ENCODE peak calls at places on chromosomes 13 and 19, in nine cellular contexts. W is lower leg skin, G is psoas muscle, J is BE2C, F is heart right ventricle, K is colonic mucosa, P is MCF 10A, C is suprapubic skin, Y is breast epithelium. Z is an unnamed sample.

GRCh38 chr19:35346193-35347052 is 1.3 kb upstream of the FFAR1 start:
- DNase-seq in W (peak; percentile 79), G (no peak), J (no peak), F (no peak), K (peak; percentile 42), P (no peak), C (peak; percentile 48), Y (no peak), Z (peak; percentile 74)

GRCh38 chr13:88736026-88736425 is 1064.9 kb downstream of the SLITRK5 start:
- DNase-seq in W (no peak), G (no peak), J (no peak), F (no peak), K (no peak), P (no peak), C (no peak), Y (no peak), Z (no peak)

GRCh38 chr19:2624537-2625091 is 77.9 kb downstream of the GNG7 start:
- DNase-seq in W (no peak), G (peak; percentile 57), J (peak; percentile 66), F (peak; percentile 64), K (no peak), P (peak; percentile 45), C (no peak), Y (peak; percentile 58), Z (peak; percentile 55)

GRCh38 chr13:60329221-60329983 is 67.6 kb upstream of the TDRD3 start:
- DNase-seq in W (no peak), G (no peak), J (peak; percentile 55), F (no peak), K (peak; percentile 42), P (peak; percentile 53), C (no peak), Y (no peak), Z (peak; percentile 51)

GRCh38 chr19:28288850-28289249 is 924.1 kb downstream of the UQCRFS1 start:
- DNase-seq in W (no peak), G (no peak), J (no peak), F (no peak), K (peak; percentile 44), P (no peak), C (no peak), Y (no peak), Z (no peak)

GRCh38 chr13:99996177-99996705 is 14.7 kb downstream of the ZIC2 start:
- DNase-seq in W (no peak), G (no peak), J (no peak), F (no peak), K (no peak), P (no peak), C (no peak), Y (no peak), Z (peak; percentile 15)

GRCh38 chr19:13461536-13461935 is 44.7 kb downstream of the CACNA1A start:
- DNase-seq in W (no peak), G (no peak), J (no peak), F (no peak), K (no peak), P (no peak), C (no peak), Y (no peak), Z (no peak)

GRCh38 chr19:31304877-31305312 is 44.3 kb downstream of the TSHZ3 start:
- DNase-seq in W (no peak), G (no peak), J (no peak), F (no peak), K (no peak), P (no peak), C (no peak), Y (no peak), Z (no peak)

GRCh38 chr13:19984430-19985218 is 26.1 kb downstream of the ZMYM2 start:
- DNase-seq in W (no peak), G (no peak), J (no peak), F (no peak), K (no peak), P (peak; percentile 38), C (no peak), Y (no peak), Z (peak; percentile 40)

GRCh38 chr13:27789495-27790303 is 2.6 kb upstream of the GSX1 start:
- DNase-seq in W (peak; percentile 82), G (no peak), J (no peak), F (no peak), K (no peak), P (no peak), C (no peak), Y (no peak), Z (peak; percentile 39)

GRCh38 chr19:46704379-46705076 is 12.4 kb downstream of the PRKD2 start:
- DNase-seq in W (peak; percentile 96), G (peak; percentile 76), J (peak; percentile 80), F (peak; percentile 74), K (peak; percentile 88), P (peak; percentile 65), C (peak; percentile 87), Y (peak; percentile 41), Z (peak; percentile 92)

GRCh38 chr13:98225036-98225940 is 48.2 kb upstream of the RNF113B start:
- DNase-seq in W (no peak), G (no peak), J (no peak), F (no peak), K (no peak), P (no peak), C (no peak), Y (no peak), Z (no peak)

GRCh38 chr19:47253467-47253881 is 2.9 kb upstream of the CCDC9 start:
- DNase-seq in W (no peak), G (no peak), J (no peak), F (no peak), K (no peak), P (peak; percentile 88), C (no peak), Y (no peak), Z (no peak)

GRCh38 chr19:45213031-45213430 is 32.2 kb downstream of the EXOC3L2 start:
- DNase-seq in W (no peak), G (no peak), J (no peak), F (no peak), K (no peak), P (no peak), C (no peak), Y (no peak), Z (no peak)

GRCh38 chr13:32165791-32166190 is 134.2 kb downstream of the FRY start:
- DNase-seq in W (no peak), G (no peak), J (no peak), F (peak; percentile 67), K (no peak), P (peak; percentile 25), C (no peak), Y (no peak), Z (no peak)

GRCh38 chr19:28881616-28882015 is 331.3 kb downstream of the UQCRFS1 start:
- DNase-seq in W (no peak), G (no peak), J (no peak), F (no peak), K (no peak), P (no peak), C (no peak), Y (no peak), Z (no peak)

GRCh38 chr13:112213467-112214245 is 146.7 kb downstream of the SOX1 start:
- DNase-seq in W (peak; percentile 66), G (no peak), J (no peak), F (no peak), K (peak; percentile 69), P (no peak), C (no peak), Y (peak; percentile 42), Z (no peak)

GRCh38 chr13:46757640-46758039 is 39.3 kb downstream of the ESD start:
- DNase-seq in W (no peak), G (no peak), J (no peak), F (no peak), K (no peak), P (no peak), C (no peak), Y (no peak), Z (no peak)
- TF ChIP-seq CTCF in W (no peak), G (no peak), J (no peak), F (no peak), K (no peak), P (no peak), C (no peak), Y (no peak), Z (no peak)

GRCh38 chr13:110925023-110925608 is 10.2 kb upstream of the ANKRD10 start:
- DNase-seq in W (no peak), G (no peak), J (no peak), F (no peak), K (no peak), P (no peak), C (no peak), Y (no peak), Z (no peak)
- TF ChIP-seq CTCF in W (no peak), G (peak; percentile 32), J (peak; percentile 56), F (no peak), K (no peak), P (no peak), C (no peak), Y (no peak), Z (no peak)

GRCh38 chr19:15758379-15758778 is 20.6 kb downstream of the OR10H3 start:
- DNase-seq in W (no peak), G (no peak), J (no peak), F (no peak), K (no peak), P (no peak), C (no peak), Y (no peak), Z (no peak)

DNA sequence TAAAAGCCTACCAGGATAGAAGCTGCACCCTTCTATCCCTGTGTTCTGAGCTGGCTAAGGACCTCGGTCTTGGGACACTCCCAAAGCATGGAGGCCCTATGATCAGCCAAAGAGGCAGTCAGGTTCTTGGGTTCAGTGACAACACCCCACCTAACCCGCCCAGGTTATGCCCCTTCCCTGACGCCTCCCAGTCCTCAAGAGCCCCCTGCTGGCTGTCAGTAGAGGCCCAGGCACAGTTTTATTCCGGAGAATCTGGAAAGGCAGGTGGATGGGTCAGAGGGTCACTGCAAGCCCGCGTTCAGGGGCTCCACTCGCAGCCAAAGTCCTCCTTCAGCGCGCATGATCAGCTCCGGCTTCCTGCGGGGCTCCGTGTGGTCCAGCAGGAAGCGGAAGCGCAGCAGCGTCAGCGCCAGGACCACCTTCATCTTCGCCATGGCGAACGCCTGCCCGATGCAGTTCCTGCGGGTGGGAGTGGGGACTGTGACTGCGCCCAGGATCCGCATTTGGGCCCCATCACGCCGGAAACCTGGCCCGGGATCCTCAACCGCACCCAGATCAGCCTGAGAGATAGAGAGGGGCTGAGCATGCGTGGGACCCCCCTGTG is 22.3 kb downstream of the OR10H3 start:
- DNase-seq in W (no peak), G (no peak), J (peak; percentile 26), F (no peak), K (peak; percentile 26), P (no peak), C (no peak), Y (no peak), Z (no peak)
- TF ChIP-seq CTCF in W (no peak), G (no peak), J (peak; percentile 31), F (peak; percentile 26), K (peak; percentile 41), P (no peak), C (peak; percentile 17), Y (no peak), Z (peak; percentile 15)

GRCh38 chr13:47306991-47307390 is 410.1 kb upstream of the HTR2A start:
- DNase-seq in W (no peak), G (no peak), J (no peak), F (no peak), K (no peak), P (no peak), C (no peak), Y (no peak), Z (no peak)

DNA sequence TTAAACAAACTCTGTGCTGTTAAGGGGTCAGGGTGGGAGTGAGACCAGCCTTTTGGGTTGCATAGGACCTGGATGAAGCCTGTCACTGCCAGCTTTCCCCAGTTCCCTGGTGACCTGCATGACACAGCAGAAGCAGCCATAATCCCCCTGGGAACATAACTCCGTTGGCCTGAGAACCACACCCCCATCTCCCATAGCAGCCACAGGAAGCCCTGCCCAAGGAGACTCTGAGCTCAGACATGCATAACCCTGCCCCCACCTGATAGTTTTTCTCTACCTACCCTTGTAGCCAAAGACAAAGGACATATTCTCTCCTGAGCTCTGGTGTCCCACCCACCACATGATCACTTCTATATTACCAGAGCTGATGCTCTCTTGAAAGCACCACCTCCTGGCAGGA is 413.5 kb upstream of the HTR2A start:
- DNase-seq in W (no peak), G (no peak), J (peak; percentile 92), F (no peak), K (no peak), P (no peak), C (no peak), Y (no peak), Z (no peak)
- TF ChIP-seq CTCF in W (no peak), G (no peak), J (no peak), F (no peak), K (no peak), P (no peak), C (no peak), Y (no peak), Z (no peak)